ENCODE peak calls at places on chromosome 5, in four cellular contexts. C is H1, I is HCT116, D is HepG2. E is an unnamed sample.

GRCh38 chr5:37900692-37901091 is 60.9 kb upstream of the GDNF start:
- DNase-seq in C (no peak), D (peak; percentile 29), I (peak; percentile 10), E (no peak)

GRCh38 chr5:141898448-141899094 is 20.4 kb upstream of the PCDH1 start:
- DNase-seq in I (no peak), C (no peak), D (no peak), E (no peak)

GRCh38 chr5:15573594-15573993 is 73.6 kb downstream of the FBXL7 start:
- DNase-seq in C (no peak), I (no peak), D (no peak), E (no peak)

GRCh38 chr5:63743096-63743798 is 219.0 kb downstream of the HTR1A start:
- DNase-seq in D (no peak), I (no peak), C (no peak), E (no peak)

GRCh38 chr5:151251621-151252020 is 1.4 kb upstream of the GM2A start:
- DNase-seq in I (no peak), D (no peak), C (no peak), E (no peak)

GRCh38 chr5:180069589-180070247 is 1.8 kb downstream of the RNF130 start:
- DNase-seq in C (no peak), D (peak; percentile 56), I (no peak), E (no peak)

GRCh38 chr5:170278611-170279500 is 18.7 kb downstream of the LCP2 start:
- DNase-seq in D (no peak), I (no peak), C (no peak), E (peak; percentile 62)

GRCh38 chr5:37111426-37112382 is 137.5 kb downstream of the CPLANE1 start:
- DNase-seq in D (no peak), I (no peak), C (no peak), E (no peak)

GRCh38 chr5:169584998-169585451 is 1.5 kb downstream of the SPDL1 start:
- DNase-seq in I (no peak), D (no peak), C (no peak), E (peak; percentile 15)

GRCh38 chr5:58383459-58383858 is 76.4 kb downstream of the PLK2 start:
- DNase-seq in C (no peak), I (no peak), D (no peak), E (no peak)

GRCh38 chr5:123087173-123088030 is 1.6 kb upstream of the PRDM6 start:
- DNase-seq in D (no peak), C (peak; percentile 64), I (no peak), E (no peak)

GRCh38 chr5:169980418-169981053 is at the start of gene INSYN2B:
- DNase-seq in I (peak; percentile 56), D (peak; percentile 39), C (peak; percentile 89), E (peak; percentile 71)

GRCh38 chr5:10199700-10200099 is 50.0 kb downstream of the ATPSCKMT start:
- DNase-seq in D (no peak), C (no peak), I (no peak), E (no peak)

GRCh38 chr5:2465383-2465782 is 286.1 kb downstream of the IRX2 start:
- DNase-seq in I (no peak), D (no peak), C (no peak), E (no peak)

GRCh38 chr5:138138949-138139775 is at the start of gene NME5:
- DNase-seq in C (peak; percentile 83), I (peak; percentile 48), D (no peak), E (peak; percentile 16)

GRCh38 chr5:135221187-135221473 is 177.9 kb downstream of the MACROH2A1 start:
- DNase-seq in D (no peak), I (no peak), C (no peak), E (no peak)

GRCh38 chr5:178389031-178389729 is 156.6 kb upstream of the PHYKPL start:
- DNase-seq in C (no peak), I (no peak), D (no peak), E (no peak)

GRCh38 chr5:429453-430188 is 13.4 kb upstream of the EXOC3 start:
- DNase-seq in I (no peak), D (no peak), C (no peak), E (no peak)

GRCh38 chr5:118580959-118581358 is 407.4 kb downstream of the DTWD2 start:
- DNase-seq in I (no peak), C (no peak), D (no peak), E (no peak)

GRCh38 chr5:132369471-132370240 is at the start of gene SLC22A5:
- DNase-seq in C (peak; percentile 86), D (peak; percentile 62), I (peak; percentile 42), E (peak; percentile 83)

GRCh38 chr5:88899338-88899737 is 16.4 kb upstream of the MEF2C start:
- DNase-seq in D (no peak), C (no peak), I (no peak), E (no peak)

GRCh38 chr5:104800440-104801048 is 1238.0 kb upstream of the NUDT12 start:
- DNase-seq in C (no peak), I (peak; percentile 3), D (peak; percentile 26), E (peak; percentile 7)

GRCh38 chr5:140104100-140104499 is 9.8 kb upstream of the PURA start:
- DNase-seq in D (no peak), I (no peak), C (no peak), E (no peak)

GRCh38 chr5:135423158-135423925 is 23.8 kb downstream of the DCANP1 start:
- DNase-seq in C (no peak), D (peak; percentile 36), I (peak; percentile 29), E (peak; percentile 35)

GRCh38 chr5:98292496-98292895 is 481.0 kb upstream of the RGMB start:
- DNase-seq in D (no peak), C (no peak), I (no peak), E (no peak)
- TF ChIP-seq FOSL1 in D (no peak), C (no peak), I (no peak), E (no peak)

DNA sequence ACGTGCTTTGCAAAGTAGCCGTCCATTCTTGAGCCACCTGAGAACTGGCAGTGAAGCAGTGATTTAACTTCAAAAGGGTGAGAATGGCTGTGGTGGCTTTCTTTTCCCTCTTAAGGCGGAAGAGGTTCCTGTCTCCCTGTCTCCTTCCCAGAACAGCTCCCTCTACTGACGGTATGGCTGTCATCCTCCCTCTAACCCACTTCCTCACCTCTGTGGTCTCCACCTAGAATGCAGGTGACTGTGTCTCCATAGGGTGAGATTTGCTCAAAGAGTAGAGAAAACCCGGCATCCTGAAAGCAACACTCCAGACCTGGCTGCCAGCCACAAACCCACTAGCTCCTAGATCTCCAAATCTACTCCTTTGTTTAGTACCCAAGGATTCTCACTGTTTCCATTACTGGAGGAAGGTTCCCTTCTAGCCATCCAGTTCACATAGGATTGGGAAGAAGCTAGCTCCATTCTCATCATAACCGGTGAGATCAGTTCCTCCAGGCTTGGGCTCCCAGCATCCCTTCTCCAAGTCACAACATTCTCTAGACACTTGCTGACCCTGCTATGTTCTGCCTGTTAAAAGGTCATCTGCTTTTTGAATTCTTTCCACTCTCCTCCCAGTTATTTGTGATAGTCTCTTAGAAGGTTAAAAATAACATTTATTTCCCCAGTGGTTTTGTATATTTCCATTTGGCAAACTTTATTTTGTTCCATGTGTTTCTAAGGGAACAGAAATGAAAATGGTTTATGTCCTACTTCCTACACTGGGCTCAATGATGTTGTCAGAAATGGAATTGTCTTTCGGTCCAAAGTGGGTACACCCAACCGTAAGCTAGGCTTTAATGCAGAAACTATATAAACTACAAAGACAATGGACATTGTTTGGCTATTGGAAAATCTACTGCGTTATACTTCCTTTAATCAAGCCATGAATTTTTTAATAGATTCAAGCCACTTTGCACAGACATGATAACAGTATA is 269.4 kb downstream of the CWC27 start:
- DNase-seq in C (peak; percentile 66), D (peak; percentile 39), I (peak; percentile 65), E (peak; percentile 48)
- TF ChIP-seq POLR2A in C (no peak), D (no peak), I (no peak), E (no peak)

DNA sequence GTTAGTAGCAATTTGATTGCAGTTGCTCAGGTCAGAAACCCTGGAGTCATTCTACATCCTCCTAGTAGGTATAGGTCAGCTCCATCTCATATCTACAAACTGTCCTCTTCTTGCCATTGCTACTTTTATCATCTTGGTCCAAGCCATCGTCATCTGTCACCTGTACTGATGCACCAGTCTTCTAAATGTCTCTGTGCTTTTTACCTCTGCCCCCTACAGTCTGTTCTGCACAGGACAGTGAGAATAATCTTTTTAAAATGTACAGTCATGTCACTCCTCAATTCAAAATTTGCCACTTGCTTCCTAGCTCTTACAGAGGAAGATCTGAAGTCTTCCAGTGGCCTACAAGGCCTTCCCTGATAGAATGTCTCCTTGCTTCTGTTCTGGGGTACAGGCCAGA is 6.8 kb downstream of the NNT start:
- DNase-seq in D (no peak), C (no peak), I (no peak), E (no peak)
- TF ChIP-seq FOSL1 in D (no peak), C (no peak), I (no peak), E (no peak)

GRCh38 chr5:148383564-148384388 is at the start of gene FBXO38:
- DNase-seq in I (peak; percentile 94), C (peak; percentile 92), D (peak; percentile 97), E (peak; percentile 94)
- TF ChIP-seq POLR2A in I (peak; percentile 37), C (peak; percentile 97), D (peak; percentile 80), E (peak; percentile 91)

GRCh38 chr5:83312672-83313071 is 158.9 kb upstream of the VCAN start:
- DNase-seq in C (no peak), D (no peak), I (no peak), E (no peak)

DNA sequence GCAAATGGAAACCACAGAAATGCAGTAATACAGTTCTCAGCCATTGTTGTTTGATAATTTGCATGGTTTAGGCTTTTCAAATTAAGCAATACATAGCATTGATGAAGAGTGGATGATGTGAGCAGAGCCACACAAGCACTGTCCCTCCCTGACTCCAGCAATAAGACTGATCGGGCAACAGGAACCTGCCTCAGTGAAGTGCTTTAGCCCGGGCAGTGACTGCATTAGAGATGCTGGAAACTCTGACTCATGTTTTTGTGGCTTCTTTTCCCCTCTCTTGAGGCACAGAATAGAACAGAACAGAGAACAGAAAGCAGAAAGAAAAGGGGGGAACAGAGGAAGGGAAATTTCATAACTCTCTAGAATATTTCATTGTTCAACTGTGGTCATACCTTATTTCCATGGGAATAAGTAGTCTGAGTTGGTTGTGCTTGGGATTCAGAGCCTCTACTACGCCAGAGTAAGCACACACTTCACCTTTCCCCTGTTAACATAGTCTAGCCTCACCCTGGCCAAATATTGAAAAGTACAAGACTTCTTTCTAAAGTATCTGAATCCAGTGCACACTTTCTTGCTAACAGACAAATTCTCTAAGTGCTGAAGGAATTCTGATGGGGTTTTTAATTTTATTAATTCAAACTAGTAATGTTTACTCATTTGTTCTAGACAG is 164.8 kb upstream of the VCAN start:
- DNase-seq in I (peak; percentile 44), C (no peak), D (no peak), E (no peak)
- TF ChIP-seq FOSL1 in I (peak; percentile 54), C (no peak), D (no peak), E (no peak)

GRCh38 chr5:80487829-80488708 is at the start of gene FAM151B:
- DNase-seq in C (peak; percentile 94), I (peak; percentile 93), D (peak; percentile 92), E (no peak)
- TF ChIP-seq POLR2A in C (peak; percentile 65), I (peak; percentile 55), D (peak; percentile 82), E (no peak)